ENCODE peak calls at places on chromosomes 13 and 19, in nine cellular contexts. R is stimulated activated CD4-positive, alpha-beta T cell treated with anti-CD3 and anti-CD28 coated beads, Interleukin-1b, Interleukin-23, amount 100 ng/mL, for 1 hour; O is mucosa of gallbladder; L is activated CD4-positive, alpha-beta T cell treated with anti-CD3 and anti-CD28 coated beads for 1 hour; J is fibroblast of mammary gland; Q is EL; T is AG04450; F is epithelial cell of esophagus; S is activated T-cell treated with anti-CD3 and anti-CD28 coated beads, Interleukin-2, amount 50 U/mL, for 24 hours. Y is an unnamed sample.
A peak's percentile ranks its signal among the peaks of the same experiment; 100 is the strongest.

GRCh38 chr19:16527334-16527935 is 14.8 kb downstream of the CHERP start:
- DNase-seq in L (no peak), J (no peak), T (no peak), Q (no peak), S (no peak), F (peak; percentile 60), O (no peak), R (no peak), Y (no peak)

GRCh38 chr19:40341601-40342482 is 6.4 kb downstream of the C19orf47 start:
- DNase-seq in Q (no peak), J (no peak), S (no peak), O (no peak), F (peak; percentile 37), R (no peak), L (no peak), T (no peak), Y (no peak)

GRCh38 chr13:73220966-73221720 is 162.3 kb downstream of the KLF5 start:
- DNase-seq in Q (peak; percentile 26), F (peak; percentile 61), S (no peak), J (no peak), R (no peak), O (no peak), T (no peak), L (no peak), Y (no peak)

GRCh38 chr19:43690890-43691289 is 20.9 kb upstream of the PLAUR start:
- DNase-seq in S (no peak), F (no peak), Q (no peak), O (no peak), R (no peak), L (no peak), T (no peak), J (no peak), Y (no peak)

GRCh38 chr19:49889687-49890348 is 6.9 kb downstream of the IL4I1 start:
- DNase-seq in T (no peak), R (peak; percentile 42), L (peak; percentile 63), F (peak; percentile 78), S (peak; percentile 82), J (peak; percentile 74), O (peak; percentile 75), Q (peak; percentile 38), Y (peak; percentile 79)

GRCh38 chr13:81770868-81771505 is 1430.1 kb upstream of the SPRY2 start:
- DNase-seq in L (no peak), J (no peak), R (no peak), O (no peak), Q (no peak), F (no peak), T (no peak), S (no peak), Y (no peak)

GRCh38 chr13:102877285-102877684 is 31.5 kb downstream of the ERCC5 start:
- DNase-seq in Q (peak; percentile 26), O (no peak), S (no peak), J (peak; percentile 82), F (peak; percentile 40), R (no peak), L (no peak), T (no peak), Y (no peak)

GRCh38 chr13:99909836-99910619 is 61.5 kb downstream of the ZIC5 start:
- DNase-seq in L (no peak), Q (no peak), S (no peak), T (no peak), O (no peak), J (no peak), F (no peak), R (no peak), Y (no peak)